ENCODE peak calls at places on chromosome 20, in four cellular contexts. W is K562; T is activated naive CD8-positive, alpha-beta T cell treated with anti-CD3 and anti-CD28 coated beads, Interleukin-2, amount 50 U/mL, for 24 hours; F is activated T-cell treated with anti-CD3 and anti-CD28 coated beads, Interleukin-2, amount 50 U/mL, for 4 hours. S is an unnamed sample.

GRCh38 chr20:32993484-32994050 is 10.7 kb downstream of the SUN5 start:
- ATAC-seq in W (no peak), T (no peak), F (peak), S (no peak)

GRCh38 chr20:6044102-6044501 is 9.8 kb downstream of the LRRN4 start:
- ATAC-seq in W (peak), T (no peak), F (no peak), S (no peak)

GRCh38 chr20:711526-711925 is 35.9 kb upstream of the SCRT2 start:
- ATAC-seq in W (no peak), T (no peak), F (no peak), S (no peak)

GRCh38 chr20:2400290-2400689 is 19.6 kb downstream of the TGM6 start:
- ATAC-seq in W (no peak), T (no peak), F (no peak), S (no peak)

GRCh38 chr20:50658804-50659380 is 32.5 kb downstream of the RIPOR3 start:
- ATAC-seq in W (no peak), T (no peak), F (no peak), S (no peak)

GRCh38 chr20:62860924-62861691 is 514 bp downstream of the TCFL5 start:
- ATAC-seq in W (no peak), T (peak), F (peak), S (peak)

GRCh38 chr20:7617797-7618196 is 322.5 kb downstream of the HAO1 start:
- ATAC-seq in W (no peak), T (no peak), F (no peak), S (no peak)

GRCh38 chr20:39112196-39112743 is 150.1 kb downstream of the DHX35 start:
- ATAC-seq in W (peak), T (no peak), F (peak), S (no peak)

GRCh38 chr20:1296922-1297321 is 30.8 kb downstream of the SNPH start:
- ATAC-seq in W (no peak), T (no peak), F (no peak), S (no peak)

GRCh38 chr20:55615818-55616217 is 389.5 kb downstream of the CBLN4 start:
- ATAC-seq in W (no peak), T (no peak), F (no peak), S (no peak)

GRCh38 chr20:42635699-42636411 is 553.9 kb downstream of the PTPRT start:
- ATAC-seq in W (no peak), T (no peak), F (no peak), S (no peak)

GRCh38 chr20:51374961-51375360 is 167.6 kb downstream of the NFATC2 start:
- ATAC-seq in W (no peak), T (no peak), F (no peak), S (no peak)

GRCh38 chr20:44326391-44327159 is 10.3 kb upstream of the R3HDML start:
- ATAC-seq in W (no peak), T (peak), F (peak), S (peak)

GRCh38 chr20:48080583-48080982 is 295.3 kb upstream of the SULF2 start:
- ATAC-seq in W (no peak), T (no peak), F (no peak), S (no peak)

GRCh38 chr20:32474967-32475819 is 109.9 kb downstream of the NOL4L start:
- ATAC-seq in W (peak), T (peak), F (no peak), S (no peak)

GRCh38 chr20:24950128-24950835 is 1.2 kb downstream of the CST7 start:
- ATAC-seq in W (peak), T (no peak), F (no peak), S (no peak)

GRCh38 chr20:61949714-61950630 is 115.7 kb downstream of the TAF4 start:
- ATAC-seq in W (peak), T (no peak), F (no peak), S (no peak)

GRCh38 chr20:31572042-31572700 is 32.9 kb upstream of the ID1 start:
- ATAC-seq in W (peak), T (no peak), F (peak), S (no peak)

GRCh38 chr20:18669241-18670019 is 81.6 kb downstream of the DTD1 start:
- ATAC-seq in W (no peak), T (no peak), F (no peak), S (no peak)

GRCh38 chr20:25529295-25529951 is 55.9 kb downstream of the NINL start:
- ATAC-seq in W (no peak), T (no peak), F (no peak), S (no peak)

GRCh38 chr20:1908191-1908590 is 13.0 kb downstream of the SIRPA start:
- ATAC-seq in W (no peak), T (no peak), F (no peak), S (no peak)

GRCh38 chr20:19758888-19759331 is 852 bp downstream of the RIN2 start:
- ATAC-seq in W (no peak), T (no peak), F (no peak), S (no peak)

GRCh38 chr20:49340161-49340966 is 62.5 kb upstream of the ZNFX1 start:
- ATAC-seq in W (no peak), T (no peak), F (no peak), S (no peak)

GRCh38 chr20:47354710-47355488 is 1.6 kb downstream of the ZMYND8 start:
- ATAC-seq in W (peak), T (no peak), F (peak), S (peak)

GRCh38 chr20:61513124-61514017 is 261.3 kb downstream of the CDH4 start:
- ATAC-seq in W (no peak), T (no peak), F (no peak), S (no peak)

GRCh38 chr20:51695574-51696303 is 72.5 kb downstream of the ATP9A start:
- ATAC-seq in W (no peak), T (peak), F (peak), S (peak)

GRCh38 chr20:5893052-5893451 is 57.3 kb downstream of the TRMT6 start:
- ATAC-seq in W (no peak), T (no peak), F (no peak), S (no peak)

GRCh38 chr20:18057106-18057993 is at the start of gene OVOL2:
- ATAC-seq in W (no peak), T (no peak), F (peak), S (no peak)

GRCh38 chr20:56091635-56092180 is 86.4 kb upstream of the CBLN4 start:
- ATAC-seq in W (no peak), T (no peak), F (no peak), S (no peak)

S was measured in activated T-helper 17 cell treated with anti-CD3 and anti-CD28 coated beads, Interleukin-2, amount 50 U/mL, for 72 hours.